ENCODE peak calls at places on chromosomes 5 and 9, in ten cellular contexts. G, I, S, D, K, B, H, U, Q and T are unnamed samples.

GRCh38 chr9:76230961-76231360 is 163.3 kb downstream of the RFK start:
- DNase-seq in G (no peak), I (no peak), S (no peak), D (no peak), K (no peak), B (peak), H (no peak), U (no peak), Q (no peak), T (no peak)

GRCh38 chr5:54868511-54869483 is 116.6 kb downstream of the ESM1 start:
- DNase-seq in G (no peak), I (no peak), S (no peak), D (no peak), K (no peak), B (no peak), H (no peak), U (no peak), Q (no peak), T (no peak)

GRCh38 chr5:79069488-79070001 is at the start of the genes BHMT2 and DMGDH:
- DNase-seq in G (peak), I (peak), S (peak), D (no peak), K (peak), B (peak), H (peak), U (peak), Q (peak), T (no peak)

GRCh38 chr5:24547127-24547526 is 97.7 kb downstream of the CDH10 start:
- DNase-seq in G (no peak), I (no peak), S (no peak), D (no peak), K (no peak), B (no peak), H (no peak), U (no peak), Q (no peak), T (no peak)

GRCh38 chr9:26789959-26790358 is 102.6 kb downstream of the CAAP1 start:
- DNase-seq in G (no peak), I (no peak), S (peak), D (no peak), K (no peak), B (peak), H (no peak), U (no peak), Q (peak), T (peak)

GRCh38 chr5:96157077-96157780 is 195.6 kb upstream of the ELL2 start:
- DNase-seq in G (no peak), I (no peak), S (no peak), D (no peak), K (no peak), B (peak), H (no peak), U (no peak), Q (no peak), T (no peak)

GRCh38 chr5:5826911-5827310 is 404.4 kb downstream of the ICE1 start:
- DNase-seq in G (no peak), I (no peak), S (no peak), D (no peak), K (no peak), B (no peak), H (no peak), U (no peak), Q (peak), T (peak)

GRCh38 chr9:35757527-35758275 is 3.6 kb upstream of the MSMP start:
- DNase-seq in G (no peak), I (peak), S (peak), D (no peak), K (no peak), B (peak), H (no peak), U (peak), Q (peak), T (peak)

GRCh38 chr9:137316012-137316981 is 14.2 kb upstream of the NRARP start:
- DNase-seq in G (peak), I (no peak), S (peak), D (no peak), K (peak), B (no peak), H (peak), U (peak), Q (peak), T (peak)

GRCh38 chr5:139147743-139148079 is 50.5 kb downstream of the SIL1 start:
- DNase-seq in G (peak), I (peak), S (peak), D (no peak), K (peak), B (peak), H (no peak), U (peak), Q (peak), T (no peak)